ENCODE peak calls at places on chromosomes 11 and 22, in seven cellular contexts. One of them, this sample, is unnamed.

GRCh38 chr11:100830295-100830694 is 143.2 kb downstream of the ARHGAP42 start:
- DNase-seq in thyroid gland: peak; percentile 90
- DNase-seq in HepG2: no peak
- DNase-seq in suprapubic skin: no peak
- DNase-seq in uterus: no peak
- DNase-seq in HCT116: no peak
- DNase-seq in endothelial cell of umbilical vein: no peak
- DNase-seq in this sample: no peak

GRCh38 chr11:118533769-118534729 is 3.1 kb downstream of the TMEM25 start:
- DNase-seq in HCT116: no peak
- DNase-seq in suprapubic skin: no peak
- DNase-seq in HepG2: peak; percentile 45
- DNase-seq in uterus: no peak
- DNase-seq in thyroid gland: no peak
- DNase-seq in endothelial cell of umbilical vein: no peak
- DNase-seq in this sample: no peak

GRCh38 chr11:117419915-117420485 is 92.3 kb downstream of the CEP164 start:
- DNase-seq in HepG2: no peak
- DNase-seq in uterus: no peak
- DNase-seq in HCT116: no peak
- DNase-seq in endothelial cell of umbilical vein: no peak
- DNase-seq in thyroid gland: peak; percentile 46
- DNase-seq in suprapubic skin: peak; percentile 75
- DNase-seq in this sample: no peak

GRCh38 chr11:30131535-30131934 is 99.3 kb upstream of the FSHB start:
- DNase-seq in uterus: no peak
- DNase-seq in HepG2: peak; percentile 1
- DNase-seq in HCT116: no peak
- DNase-seq in endothelial cell of umbilical vein: no peak
- DNase-seq in suprapubic skin: no peak
- DNase-seq in thyroid gland: no peak
- DNase-seq in this sample: no peak

GRCh38 chr22:23103199-23103954 is 33.1 kb downstream of the GNAZ start:
- DNase-seq in thyroid gland: no peak
- DNase-seq in suprapubic skin: no peak
- DNase-seq in endothelial cell of umbilical vein: no peak
- DNase-seq in HCT116: no peak
- DNase-seq in uterus: no peak
- DNase-seq in HepG2: no peak
- DNase-seq in this sample: no peak

GRCh38 chr11:35059040-35059439 is 79.9 kb upstream of the CD44 start:
- DNase-seq in thyroid gland: no peak
- DNase-seq in uterus: no peak
- DNase-seq in HCT116: no peak
- DNase-seq in endothelial cell of umbilical vein: no peak
- DNase-seq in HepG2: no peak
- DNase-seq in suprapubic skin: no peak
- DNase-seq in this sample: no peak

GRCh38 chr11:128146926-128147605 is 440.3 kb downstream of the ETS1 start:
- DNase-seq in thyroid gland: no peak
- DNase-seq in HepG2: no peak
- DNase-seq in uterus: no peak
- DNase-seq in suprapubic skin: no peak
- DNase-seq in HCT116: no peak
- DNase-seq in endothelial cell of umbilical vein: peak; percentile 50
- DNase-seq in this sample: no peak

GRCh38 chr11:117299351-117300300 is 8.5 kb downstream of the BACE1-AS start:
- DNase-seq in endothelial cell of umbilical vein: no peak
- DNase-seq in suprapubic skin: no peak
- DNase-seq in uterus: no peak
- DNase-seq in HCT116: no peak
- DNase-seq in HepG2: peak; percentile 79
- DNase-seq in thyroid gland: no peak
- DNase-seq in this sample: no peak

GRCh38 chr11:41283196-41283930 is 176.1 kb downstream of the LRRC4C start:
- DNase-seq in endothelial cell of umbilical vein: no peak
- DNase-seq in suprapubic skin: no peak
- DNase-seq in HepG2: no peak
- DNase-seq in thyroid gland: no peak
- DNase-seq in HCT116: no peak
- DNase-seq in uterus: no peak
- DNase-seq in this sample: no peak

GRCh38 chr22:33883961-33884808 is 36.1 kb downstream of the LARGE1 start:
- DNase-seq in thyroid gland: no peak
- DNase-seq in HepG2: peak; percentile 15
- DNase-seq in endothelial cell of umbilical vein: no peak
- DNase-seq in uterus: no peak
- DNase-seq in HCT116: no peak
- DNase-seq in suprapubic skin: no peak
- DNase-seq in this sample: no peak

GRCh38 chr11:27058456-27058855 is 17.8 kb downstream of the BBOX1 start:
- DNase-seq in HCT116: no peak
- DNase-seq in HepG2: no peak
- DNase-seq in suprapubic skin: no peak
- DNase-seq in thyroid gland: no peak
- DNase-seq in uterus: no peak
- DNase-seq in endothelial cell of umbilical vein: no peak
- DNase-seq in this sample: no peak

GRCh38 chr11:3723014-3723708 is 52.0 kb upstream of the CHRNA10 start:
- DNase-seq in HCT116: no peak
- DNase-seq in suprapubic skin: no peak
- DNase-seq in uterus: no peak
- DNase-seq in HepG2: no peak
- DNase-seq in thyroid gland: no peak
- DNase-seq in endothelial cell of umbilical vein: peak; percentile 21
- DNase-seq in this sample: no peak

GRCh38 chr11:43681543-43681942 is 1.0 kb downstream of the HSD17B12 start:
- DNase-seq in suprapubic skin: no peak
- DNase-seq in thyroid gland: no peak
- DNase-seq in endothelial cell of umbilical vein: no peak
- DNase-seq in HCT116: no peak
- DNase-seq in uterus: no peak
- DNase-seq in HepG2: peak; percentile 27
- DNase-seq in this sample: no peak

DNA sequence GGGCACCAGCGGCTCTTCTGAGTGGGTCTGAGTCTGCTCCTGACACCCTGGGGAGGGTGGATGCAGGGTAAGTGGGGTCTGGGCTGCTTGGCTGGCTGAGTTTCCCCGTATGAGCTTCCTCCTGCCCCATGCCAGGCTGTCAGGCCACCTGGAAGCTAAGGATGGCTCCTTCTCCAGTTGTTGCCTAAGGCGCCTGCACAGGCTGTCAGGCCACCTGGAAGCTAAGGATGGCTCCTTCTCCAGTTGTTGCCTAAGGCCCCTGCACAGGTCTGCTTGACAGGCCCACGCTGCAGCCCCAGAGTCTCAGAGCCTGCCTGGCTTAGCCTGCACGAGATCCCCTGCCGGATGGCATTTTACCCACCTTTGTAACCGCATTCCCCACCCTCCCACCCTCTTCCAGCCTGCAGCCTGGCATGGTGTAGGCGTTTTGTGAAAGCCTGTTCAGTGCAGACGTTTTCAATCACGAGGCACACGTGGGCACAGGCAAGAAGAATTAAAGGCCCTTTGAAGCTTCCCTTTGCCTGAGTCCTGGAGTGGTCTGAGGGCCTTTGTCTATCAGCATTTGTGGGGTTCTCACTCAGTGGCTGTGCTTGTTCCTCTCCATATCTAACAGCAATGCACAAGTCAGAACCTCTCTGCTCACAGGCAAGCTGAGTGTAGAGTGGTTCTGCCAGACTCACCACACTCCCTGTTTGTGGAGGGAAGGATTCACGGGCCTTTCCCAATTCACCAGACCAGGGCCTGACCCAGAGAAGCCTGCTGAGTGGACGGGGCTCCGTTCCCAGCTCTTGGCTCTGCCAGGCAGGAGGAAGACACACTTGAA is 40.2 kb upstream of the B3GAT1 start:
- DNase-seq in suprapubic skin: no peak
- DNase-seq in HCT116: no peak
- DNase-seq in HepG2: no peak
- DNase-seq in thyroid gland: peak; percentile 84
- DNase-seq in endothelial cell of umbilical vein: no peak
- DNase-seq in uterus: no peak
- DNase-seq in this sample: no peak
- TF ChIP-seq CTCF in suprapubic skin: no peak
- TF ChIP-seq CTCF in HCT116: no peak
- TF ChIP-seq CTCF in HepG2: no peak
- TF ChIP-seq CTCF in thyroid gland: no peak
- TF ChIP-seq CTCF in endothelial cell of umbilical vein: no peak
- TF ChIP-seq CTCF in uterus: no peak
- TF ChIP-seq CTCF in this sample: no peak

GRCh38 chr11:122045181-122045586 is 70.8 kb downstream of the BLID start:
- DNase-seq in HCT116: no peak
- DNase-seq in suprapubic skin: no peak
- DNase-seq in uterus: no peak
- DNase-seq in endothelial cell of umbilical vein: peak; percentile 92
- DNase-seq in thyroid gland: no peak
- DNase-seq in HepG2: no peak
- DNase-seq in this sample: no peak
- H3K36me3 ChIP-seq in HCT116: no peaks in the 10 kb centered on the region
- H3K36me3 ChIP-seq in suprapubic skin: no peaks in the 10 kb centered on the region
- H3K36me3 ChIP-seq in uterus: no peaks in the 10 kb centered on the region
- H3K36me3 ChIP-seq in endothelial cell of umbilical vein: no peaks in the 10 kb centered on the region
- H3K36me3 ChIP-seq in thyroid gland: no peaks in the 10 kb centered on the region
- H3K36me3 ChIP-seq in HepG2: no peaks in the 10 kb centered on the region
- H3K36me3 ChIP-seq in this sample: no peaks in the 10 kb centered on the region

GRCh38 chr11:1570531-1570895 is 1.6 kb downstream of the DUSP8 start:
- DNase-seq in thyroid gland: no peak
- DNase-seq in HCT116: no peak
- DNase-seq in HepG2: no peak
- DNase-seq in uterus: peak; percentile 18
- DNase-seq in endothelial cell of umbilical vein: no peak
- DNase-seq in suprapubic skin: no peak
- DNase-seq in this sample: no peak

GRCh38 chr11:1570001-1570453 is 2.0 kb downstream of the DUSP8 start:
- DNase-seq in HCT116: no peak
- DNase-seq in suprapubic skin: no peak
- DNase-seq in endothelial cell of umbilical vein: no peak
- DNase-seq in thyroid gland: no peak
- DNase-seq in uterus: no peak
- DNase-seq in HepG2: peak; percentile 25
- DNase-seq in this sample: no peak

GRCh38 chr11:1572200-1573076 is at the start of gene DUSP8:
- DNase-seq in HCT116: peak; percentile 53
- DNase-seq in HepG2: peak; percentile 46
- DNase-seq in suprapubic skin: peak; percentile 94
- DNase-seq in endothelial cell of umbilical vein: peak; percentile 80
- DNase-seq in thyroid gland: peak; percentile 88
- DNase-seq in uterus: peak; percentile 91
- DNase-seq in this sample: peak; percentile 83

GRCh38 chr11:1571760-1572199 is 291 bp downstream of the DUSP8 start:
- DNase-seq in suprapubic skin: no peak
- DNase-seq in uterus: no peak
- DNase-seq in endothelial cell of umbilical vein: no peak
- DNase-seq in thyroid gland: no peak
- DNase-seq in HepG2: no peak
- DNase-seq in HCT116: no peak
- DNase-seq in this sample: no peak

GRCh38 chr11:1570896-1571759 is 943 bp downstream of the DUSP8 start:
- DNase-seq in HCT116: no peak
- DNase-seq in HepG2: no peak
- DNase-seq in endothelial cell of umbilical vein: no peak
- DNase-seq in suprapubic skin: no peak
- DNase-seq in uterus: peak; percentile 29
- DNase-seq in thyroid gland: no peak
- DNase-seq in this sample: no peak
- TF ChIP-seq POLR2A in HCT116: no peak
- TF ChIP-seq POLR2A in HepG2: no peak
- TF ChIP-seq POLR2A in endothelial cell of umbilical vein: no peak
- TF ChIP-seq POLR2A in suprapubic skin: no peak
- TF ChIP-seq POLR2A in uterus: peak; percentile 33
- TF ChIP-seq POLR2A in thyroid gland: no peak
- TF ChIP-seq POLR2A in this sample: no peak

GRCh38 chr11:64765841-64766682 is 6.3 kb upstream of the PYGM start:
- DNase-seq in HepG2: no peak
- DNase-seq in suprapubic skin: no peak
- DNase-seq in uterus: no peak
- DNase-seq in endothelial cell of umbilical vein: no peak
- DNase-seq in thyroid gland: no peak
- DNase-seq in HCT116: no peak
- DNase-seq in this sample: peak; percentile 27

GRCh38 chr11:64763804-64764611 is 4.2 kb upstream of the PYGM start:
- DNase-seq in HepG2: no peak
- DNase-seq in suprapubic skin: no peak
- DNase-seq in thyroid gland: no peak
- DNase-seq in HCT116: no peak
- DNase-seq in endothelial cell of umbilical vein: no peak
- DNase-seq in uterus: no peak
- DNase-seq in this sample: no peak

GRCh38 chr11:64764753-64765152 is 5.0 kb upstream of the PYGM start:
- DNase-seq in HCT116: no peak
- DNase-seq in uterus: no peak
- DNase-seq in endothelial cell of umbilical vein: no peak
- DNase-seq in thyroid gland: no peak
- DNase-seq in suprapubic skin: no peak
- DNase-seq in HepG2: no peak
- DNase-seq in this sample: no peak

GRCh38 chr11:64766881-64767280 is 7.1 kb upstream of the PYGM start:
- DNase-seq in HCT116: no peak
- DNase-seq in suprapubic skin: no peak
- DNase-seq in HepG2: no peak
- DNase-seq in thyroid gland: no peak
- DNase-seq in uterus: no peak
- DNase-seq in endothelial cell of umbilical vein: no peak
- DNase-seq in this sample: no peak

DNA sequence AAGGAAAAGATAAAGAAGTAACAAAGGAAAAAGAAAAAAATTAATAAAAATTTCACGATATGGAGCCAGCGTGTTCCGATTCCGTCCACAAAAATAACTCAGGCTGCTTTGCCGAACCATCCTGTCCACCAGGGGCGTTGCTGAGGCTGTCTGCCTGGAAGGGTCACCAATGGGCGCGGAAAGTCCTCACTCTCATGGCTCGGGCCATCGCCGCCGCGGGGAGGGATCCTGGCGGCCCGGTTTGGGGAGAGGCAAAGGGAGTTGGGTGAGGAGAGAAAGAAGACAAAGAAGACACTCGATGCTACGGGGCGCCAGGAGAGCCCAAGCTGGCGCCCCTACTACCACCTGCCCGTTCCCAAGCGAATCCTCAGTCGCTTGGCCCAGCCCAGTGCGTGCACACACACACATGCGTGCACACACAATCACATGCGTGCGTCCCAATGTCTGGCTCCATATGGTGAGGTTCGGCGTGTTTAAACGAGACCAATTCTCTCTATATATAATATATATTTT is 5.6 kb upstream of the PYGM start:
- DNase-seq in uterus: no peak
- DNase-seq in thyroid gland: no peak
- DNase-seq in HepG2: no peak
- DNase-seq in suprapubic skin: no peak
- DNase-seq in HCT116: no peak
- DNase-seq in endothelial cell of umbilical vein: no peak
- DNase-seq in this sample: peak; percentile 22
- TF ChIP-seq CTCF in uterus: no peak
- TF ChIP-seq CTCF in thyroid gland: no peak
- TF ChIP-seq CTCF in HepG2: no peak
- TF ChIP-seq CTCF in suprapubic skin: peak; percentile 13
- TF ChIP-seq CTCF in HCT116: peak; percentile 32
- TF ChIP-seq CTCF in endothelial cell of umbilical vein: peak; percentile 11
- TF ChIP-seq CTCF in this sample: no peak

GRCh38 chr11:62142043-62142375 is 18.2 kb downstream of the INCENP start:
- DNase-seq in HCT116: no peak
- DNase-seq in HepG2: no peak
- DNase-seq in thyroid gland: no peak
- DNase-seq in suprapubic skin: peak; percentile 50
- DNase-seq in endothelial cell of umbilical vein: no peak
- DNase-seq in uterus: no peak
- DNase-seq in this sample: no peak
- H3K36me3 ChIP-seq in HCT116: peaks cover 61% of the 10 kb centered on the region
- H3K36me3 ChIP-seq in HepG2: peaks cover 82% of the 10 kb centered on the region
- H3K36me3 ChIP-seq in thyroid gland: peaks cover 12% of the 10 kb centered on the region
- H3K36me3 ChIP-seq in suprapubic skin: peaks cover 67% of the 10 kb centered on the region
- H3K36me3 ChIP-seq in endothelial cell of umbilical vein: peaks cover 31% of the 10 kb centered on the region
- H3K36me3 ChIP-seq in uterus: no peaks in the 10 kb centered on the region
- H3K36me3 ChIP-seq in this sample: no peaks in the 10 kb centered on the region